ENCODE peak calls at places on chromosome 21, in six cellular contexts. N, F, E, P, K and H are unnamed samples.

GRCh38 chr21:37259426-37259825 is 7.7 kb downstream of the VPS26C start:
- DNase-seq in N (no peak), F (no peak), E (no peak), P (no peak), K (no peak), H (no peak)

GRCh38 chr21:29155118-29155932 is 24.9 kb downstream of the MAP3K7CL start:
- DNase-seq in N (peak; percentile 59), F (no peak), E (no peak), P (peak; percentile 94), K (no peak), H (no peak)

GRCh38 chr21:45872902-45873301 is 108.7 kb upstream of the COL6A1 start:
- DNase-seq in N (no peak), F (no peak), E (no peak), P (peak; percentile 64), K (no peak), H (no peak)

GRCh38 chr21:40176732-40177131 is 309.5 kb downstream of the PCP4 start:
- DNase-seq in N (no peak), F (peak; percentile 93), E (no peak), P (no peak), K (no peak), H (no peak)

GRCh38 chr21:26169611-26170470 is 729 bp downstream of the APP start:
- DNase-seq in N (peak; percentile 35), F (no peak), E (peak; percentile 54), P (peak; percentile 85), K (peak; percentile 59), H (peak; percentile 73)

GRCh38 chr21:31644648-31645047 is 14.8 kb upstream of the SOD1 start:
- DNase-seq in N (no peak), F (no peak), E (no peak), P (no peak), K (no peak), H (no peak)

GRCh38 chr21:39009587-39010225 is 173.5 kb downstream of the PSMG1 start:
- DNase-seq in N (no peak), F (no peak), E (no peak), P (no peak), K (no peak), H (no peak)

GRCh38 chr21:16211339-16212303 is 481.8 kb downstream of the USP25 start:
- DNase-seq in N (no peak), F (no peak), E (peak; percentile 61), P (no peak), K (no peak), H (no peak)

GRCh38 chr21:46621457-46622182 is 13.9 kb upstream of the PRMT2 start:
- DNase-seq in N (no peak), F (no peak), E (peak; percentile 93), P (no peak), K (no peak), H (peak; percentile 73)

GRCh38 chr21:27831821-27832569 is 865.1 kb upstream of the ADAMTS5 start:
- DNase-seq in N (no peak), F (no peak), E (no peak), P (no peak), K (no peak), H (no peak)

GRCh38 chr21:43758132-43758619 is 17.9 kb downstream of the CSTB start:
- DNase-seq in N (no peak), F (no peak), E (peak; percentile 23), P (no peak), K (no peak), H (no peak)

GRCh38 chr21:37763298-37763697 is 153.0 kb downstream of the KCNJ6 start:
- DNase-seq in N (no peak), F (peak; percentile 71), E (no peak), P (no peak), K (no peak), H (no peak)

GRCh38 chr21:33761104-33762036 is 119.1 kb downstream of the ITSN1 start:
- DNase-seq in N (peak; percentile 96), F (peak; percentile 46), E (no peak), P (no peak), K (no peak), H (no peak)

GRCh38 chr21:43864313-43864805 is 664 bp upstream of the AGPAT3 start:
- DNase-seq in N (no peak), F (no peak), E (no peak), P (peak; percentile 80), K (peak; percentile 45), H (no peak)